ENCODE peak calls at places on chromosomes 12 and 14, in six cellular contexts. W is BJ, V is AG10803, E is H9, T is D341Med, Q is fibroblast of the conjunctiva. A is an unnamed sample.

GRCh38 chr12:66776974-66777373 is 98.1 kb upstream of the GRIP1 start:
- DNase-seq in Q (no peak), E (no peak), T (no peak), V (no peak), W (no peak), A (no peak)

GRCh38 chr12:22029491-22029890 is 16.5 kb upstream of the CMAS start:
- DNase-seq in E (no peak), T (no peak), Q (no peak), W (no peak), V (no peak), A (no peak)

GRCh38 chr12:67220065-67220464 is 49.1 kb upstream of the CAND1 start:
- DNase-seq in E (peak), Q (no peak), V (no peak), W (no peak), T (peak), A (peak)

GRCh38 chr14:92380582-92380981 is 57.6 kb downstream of the SLC24A4 start:
- DNase-seq in T (no peak), E (no peak), W (no peak), V (no peak), Q (no peak), A (no peak)

GRCh38 chr12:68890701-68891113 is 42.3 kb downstream of the CPM start:
- DNase-seq in E (no peak), T (no peak), Q (no peak), V (no peak), W (no peak), A (no peak)

GRCh38 chr14:61588419-61588901 is 106.9 kb upstream of the HIF1A start:
- DNase-seq in T (no peak), W (no peak), V (no peak), E (no peak), Q (peak), A (no peak)

GRCh38 chr14:68557648-68558047 is 235.2 kb downstream of the ZFP36L1 start:
- DNase-seq in T (no peak), W (no peak), V (no peak), E (no peak), Q (no peak), A (no peak)

GRCh38 chr12:118330421-118331018 is 42.2 kb downstream of the TAOK3 start:
- DNase-seq in Q (no peak), V (peak), W (peak), E (no peak), T (no peak), A (no peak)

GRCh38 chr12:18546399-18546798 is 191.4 kb downstream of the PLCZ1 start:
- DNase-seq in T (no peak), Q (peak), W (no peak), E (no peak), V (peak), A (no peak)

GRCh38 chr14:84927096-84927910 is 602.6 kb upstream of the FLRT2 start:
- DNase-seq in T (no peak), E (no peak), W (no peak), V (peak), Q (peak), A (peak)

GRCh38 chr12:19830461-19830860 is 391.2 kb downstream of the AEBP2 start:
- DNase-seq in W (no peak), E (no peak), Q (no peak), V (no peak), T (no peak), A (no peak)